ENCODE peak calls at places on chromosomes 7 and 10, in eight cellular contexts. B is prostate gland; P is HEK293T; K is cerebellum; D is germinal center; X is activated CD8-positive, alpha-beta memory T cell treated with anti-CD3 and anti-CD28 coated beads, Interleukin-2, amount 50 U/mL, for 48 hours; G is mesendoderm; C is anterior cingulate cortex. Y is an unnamed sample.

GRCh38 chr10:5538446-5538845 is 13.7 kb downstream of the CALML3 start:
- DNase-seq in B (no peak), P (no peak), K (no peak), C (no peak), X (no peak), D (no peak), G (peak), Y (no peak)

GRCh38 chr10:24318517-24318916 is 109.6 kb downstream of the KIAA1217 start:
- DNase-seq in C (no peak), B (no peak), G (no peak), D (no peak), X (no peak), K (no peak), P (no peak), Y (no peak)

GRCh38 chr10:10765017-10765416 is 252.7 kb upstream of the CELF2 start:
- DNase-seq in X (no peak), D (no peak), B (no peak), P (no peak), C (no peak), G (no peak), K (no peak), Y (no peak)

GRCh38 chr7:158728911-158729645 is 24.5 kb upstream of the NCAPG2 start:
- DNase-seq in D (no peak), K (no peak), C (no peak), G (no peak), X (peak), P (no peak), B (no peak), Y (no peak)

GRCh38 chr7:2452074-2452507 is 24.1 kb downstream of the GRIFIN start:
- DNase-seq in X (peak), D (no peak), P (no peak), C (no peak), K (no peak), G (peak), B (no peak), Y (no peak)

GRCh38 chr10:59361659-59362183 is 628 bp downstream of the FAM13C start:
- DNase-seq in K (no peak), X (no peak), C (no peak), P (no peak), D (no peak), B (no peak), G (peak), Y (no peak)

GRCh38 chr10:14513061-14513460 is 182.3 kb upstream of the FRMD4A start:
- DNase-seq in C (no peak), P (no peak), D (no peak), B (no peak), G (no peak), X (no peak), K (no peak), Y (no peak)

GRCh38 chr10:69317175-69318086 is 39.1 kb downstream of the HK1 start:
- DNase-seq in D (peak), G (peak), P (no peak), C (no peak), K (no peak), B (no peak), X (peak), Y (peak)

GRCh38 chr10:113780681-113781250 is 29.3 kb downstream of the PLEKHS1 start:
- DNase-seq in X (no peak), G (peak), D (no peak), P (no peak), C (peak), B (no peak), K (no peak), Y (no peak)

GRCh38 chr7:45088821-45089313 is at the start of gene NACAD:
- DNase-seq in D (no peak), P (peak), K (peak), B (peak), C (peak), G (peak), X (no peak), Y (peak)

Y was measured in retina.